ENCODE peak calls at places on chromosomes 3 and 15, in eight cellular contexts. V is left ventricle myocardium inferior, F is DND-41, C is Peyer's patch, N is adrenal gland, R is GM23338, P is heart left ventricle, G is kidney epithelial cell. A is an unnamed sample. For H3K36me3 and H3K27me3, the result is how much of the 10 kb centered on the place peaks cover.

GRCh38 chr15:66830358-66830757 is 128.3 kb downstream of the SMAD6 start:
- DNase-seq in C (no peak), V (peak), F (no peak), N (no peak), P (peak), R (no peak), G (peak), A (peak)

GRCh38 chr15:24878153-24878552 is 76.6 kb upstream of the SNRPN start:
- DNase-seq in V (peak), F (no peak), P (peak), R (peak), C (no peak), G (peak), N (peak), A (peak)

GRCh38 chr3:58588030-58588614 is 10.9 kb upstream of the FAM107A start:
- DNase-seq in N (no peak), R (peak), V (no peak), F (peak), C (no peak), P (no peak), G (no peak), A (no peak)

GRCh38 chr3:12143949-12144504 is 14.7 kb downstream of the TIMP4 start:
- DNase-seq in N (no peak), P (peak), F (no peak), G (no peak), V (peak), C (no peak), R (no peak), A (peak)

GRCh38 chr3:12562451-12562850 is 5.6 kb downstream of the MKRN2 start:
- DNase-seq in F (no peak), N (no peak), R (no peak), V (no peak), C (no peak), P (no peak), G (no peak), A (no peak)

GRCh38 chr3:117666827-117667226 is 957.2 kb downstream of the TUSC7 start:
- DNase-seq in F (no peak), R (no peak), N (no peak), P (no peak), V (no peak), G (no peak), C (no peak), A (no peak)

GRCh38 chr3:72144773-72145505 is 360.0 kb upstream of the PROK2 start:
- DNase-seq in C (no peak), N (no peak), P (peak), V (peak), F (no peak), G (no peak), R (no peak), A (no peak)

GRCh38 chr3:30161370-30161769 is 445.0 kb upstream of the TGFBR2 start:
- DNase-seq in V (no peak), P (peak), R (no peak), F (no peak), N (no peak), C (no peak), G (no peak), A (no peak)

GRCh38 chr3:186413615-186414415 is 51.8 kb upstream of the DGKG start:
- DNase-seq in C (peak), V (peak), R (peak), F (no peak), G (no peak), N (peak), P (peak), A (peak)

GRCh38 chr3:15636028-15636709 is 34.6 kb downstream of the BTD start:
- DNase-seq in V (no peak), P (peak), N (no peak), C (no peak), R (no peak), G (no peak), F (peak), A (peak)

GRCh38 chr15:47577476-47577875 is 139.8 kb upstream of the SEMA6D start:
- DNase-seq in C (no peak), V (no peak), R (no peak), F (no peak), N (no peak), P (no peak), G (no peak), A (no peak)

GRCh38 chr15:64930778-64931240 is 19.1 kb downstream of the ANKDD1A start:
- DNase-seq in P (no peak), G (no peak), V (no peak), R (no peak), F (no peak), C (no peak), N (no peak), A (no peak)

DNA sequence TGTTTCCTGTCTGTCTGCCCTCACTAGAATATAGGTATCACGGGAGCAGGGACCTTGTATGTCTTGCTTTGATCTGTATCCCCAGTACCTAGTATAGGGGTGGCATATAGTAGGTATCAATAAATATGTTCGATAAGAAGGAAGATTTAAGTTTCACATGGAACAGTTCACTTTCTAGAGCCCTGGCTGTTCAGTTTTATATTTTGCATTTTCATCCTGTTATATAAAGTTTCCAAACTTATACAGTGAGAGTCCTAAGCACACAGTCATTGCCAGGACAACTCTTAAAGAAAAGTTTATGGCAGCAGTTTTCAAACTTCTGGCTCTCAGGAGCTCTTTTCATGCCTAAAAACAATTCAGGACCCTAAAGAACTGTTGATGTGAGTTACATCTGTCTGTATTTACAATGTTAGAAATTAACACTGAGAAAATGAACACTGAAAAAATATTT is 13.4 kb downstream of the ITPR1 start:
- DNase-seq in F (no peak), P (no peak), N (no peak), R (no peak), G (no peak), C (no peak), V (no peak), A (no peak)
- H3K4me3 ChIP-seq in F (no peak), P (no peak), N (no peak), R (no peak), G (no peak), C (no peak), V (no peak), A (no peak)

DNA sequence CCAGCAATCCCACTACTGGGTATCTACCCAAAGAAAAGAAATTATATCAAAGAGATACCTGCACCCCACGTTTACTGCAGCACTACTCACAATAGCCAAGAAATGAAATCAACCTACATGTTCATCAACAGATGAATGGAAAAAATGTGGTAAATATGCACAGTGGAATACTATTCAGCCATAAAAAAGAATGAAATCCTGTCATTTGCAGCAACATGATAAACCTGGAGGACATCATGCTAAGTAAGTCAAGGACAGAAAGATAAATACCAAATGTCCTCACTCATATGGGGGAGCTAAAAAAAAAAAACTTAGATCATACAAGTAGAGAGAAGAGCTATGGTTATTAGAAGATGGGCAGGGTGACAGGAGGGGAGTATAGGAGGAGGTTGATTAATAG is 9.1 kb downstream of the ZBTB11 start:
- DNase-seq in V (no peak), G (no peak), F (no peak), N (no peak), P (no peak), C (no peak), R (no peak), A (no peak)
- H3K36me3 ChIP-seq in V (half or more), G (under half), F (half or more), N (under half), P (under half), C (under half), R (under half), A (half or more)

GRCh38 chr15:61122624-61123375 is 106.3 kb downstream of the RORA start:
- DNase-seq in F (no peak), P (no peak), R (no peak), C (no peak), G (no peak), V (no peak), N (no peak), A (no peak)
- H3K27me3 ChIP-seq in F (under half), P (under half), R (under half), C (under half), G (under half), V (under half), N (under half), A (under half)

GRCh38 chr15:96409231-96410138 is 79.0 kb downstream of the NR2F2 start:
- DNase-seq in P (no peak), V (no peak), R (peak), F (no peak), G (no peak), C (no peak), N (no peak), A (peak)
- H3K4me3 ChIP-seq in P (peak), V (peak), R (peak), F (no peak), G (peak), C (no peak), N (no peak), A (peak)

GRCh38 chr3:52561028-52561749 is 24.8 kb downstream of the UQCC5 start:
- DNase-seq in F (no peak), P (no peak), R (no peak), N (no peak), G (no peak), V (no peak), C (no peak), A (no peak)
- H3K36me3 ChIP-seq in F (half or more), P (under half), R (under half), N (under half), G (under half), V (half or more), C (under half), A (under half)

DNA sequence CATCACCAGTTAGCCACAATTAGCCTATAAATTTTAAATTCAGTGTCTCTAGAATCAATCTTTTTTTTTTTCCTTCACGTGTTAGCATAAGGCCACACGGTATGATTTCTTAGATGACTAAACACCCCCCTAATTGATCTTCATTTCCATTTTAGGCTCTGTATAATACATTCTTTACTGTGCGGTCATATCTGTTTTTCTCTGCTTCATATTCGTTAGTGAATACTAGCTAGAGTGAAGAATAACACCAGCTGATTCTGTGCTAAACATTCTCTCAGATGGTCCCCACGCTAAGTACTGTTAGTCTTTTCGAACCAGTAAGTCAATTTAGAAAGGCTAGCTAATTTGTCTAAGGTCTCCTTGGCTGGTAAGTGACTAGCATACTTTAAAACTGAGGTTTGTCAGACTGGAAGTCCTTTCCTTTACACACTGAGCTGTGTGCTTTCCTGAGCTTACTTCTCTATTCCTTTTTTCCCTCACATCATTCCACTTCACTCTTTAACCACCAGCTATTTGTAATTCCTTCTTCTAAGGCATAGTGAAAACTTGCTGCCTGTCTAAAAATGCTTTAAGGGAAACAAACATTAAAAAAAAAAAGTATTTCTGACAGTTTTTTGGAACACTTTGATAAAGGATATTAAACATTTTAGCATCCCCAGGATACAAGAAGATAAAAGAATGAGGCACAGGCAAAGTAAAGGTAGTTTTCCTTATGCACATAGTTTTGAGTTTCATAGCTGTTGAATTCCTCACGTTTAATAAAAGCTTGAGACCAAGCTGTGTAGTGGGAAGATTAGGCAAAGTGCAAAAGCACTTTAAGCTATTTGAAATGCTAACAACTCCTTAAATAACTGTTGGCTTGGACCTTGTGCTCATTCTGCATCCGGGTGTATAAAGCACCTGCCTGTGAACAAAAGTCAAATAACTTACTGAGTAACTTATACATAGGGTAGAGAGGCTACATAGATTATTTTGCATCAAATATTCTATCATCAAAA is 17.1 kb downstream of the ZFAND6 start:
- DNase-seq in G (no peak), V (no peak), C (no peak), R (no peak), P (no peak), F (no peak), N (no peak), A (no peak)
- H3K27me3 ChIP-seq in G (under half), V (under half), C (under half), R (under half), P (under half), F (under half), N (under half), A (under half)

DNA sequence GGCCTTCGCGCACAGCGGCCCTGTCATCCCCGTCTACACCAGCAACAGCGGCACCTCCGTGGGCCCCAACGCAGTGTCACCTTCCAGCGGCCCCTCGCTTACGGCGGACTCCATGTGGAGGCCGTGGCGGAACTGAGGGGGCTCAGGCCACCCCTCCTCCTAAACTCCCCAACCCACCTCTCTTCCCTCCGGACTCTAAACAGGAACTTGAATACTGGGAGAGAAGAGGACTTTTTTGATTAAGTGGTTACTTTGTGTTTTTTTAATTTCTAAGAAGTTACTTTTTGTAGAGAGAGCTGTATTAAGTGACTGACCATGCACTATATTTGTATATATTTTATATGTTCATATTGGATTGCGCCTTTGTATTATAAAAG is 2.1 kb downstream of the HES1 start:
- DNase-seq in C (no peak), F (no peak), R (no peak), G (no peak), P (no peak), V (no peak), N (no peak), A (no peak)
- H3K4me3 ChIP-seq in C (peak), F (peak), R (peak), G (peak), P (peak), V (peak), N (no peak), A (peak)

GRCh38 chr3:123949606-123950005 is 11.4 kb downstream of the CCDC14 start:
- DNase-seq in P (no peak), G (no peak), R (no peak), V (no peak), C (no peak), N (no peak), F (no peak), A (no peak)
- H3K36me3 ChIP-seq in P (under half), G (under half), R (under half), V (half or more), C (under half), N (under half), F (half or more), A (half or more)

GRCh38 chr3:14488286-14489036 is 51.7 kb downstream of the GRIP2 start:
- DNase-seq in V (no peak), P (no peak), F (no peak), C (no peak), G (no peak), N (no peak), R (no peak), A (no peak)
- H3K27me3 ChIP-seq in V (under half), P (under half), F (under half), C (under half), G (under half), N (under half), R (under half), A (under half)

A was measured in MG63.